ENCODE peak calls at places on chromosomes 1 and 21, in nine cellular contexts. I, G, M, Z, F, A, T, U and J are unnamed samples.

GRCh38 chr1:61318319-61319125 is 236.2 kb downstream of the NFIA start:
- DNase-seq in I (peak; percentile 29), G (peak; percentile 92), M (peak; percentile 19), Z (peak; percentile 49), F (no peak), A (peak; percentile 59), T (no peak), U (peak; percentile 91), J (no peak)

GRCh38 chr1:178540204-178540603 is 27.3 kb downstream of the TEX35 start:
- DNase-seq in I (no peak), G (no peak), M (no peak), Z (no peak), F (no peak), A (peak; percentile 8), T (no peak), U (no peak), J (no peak)

GRCh38 chr21:35467536-35467935 is 418.4 kb upstream of the RUNX1 start:
- DNase-seq in I (peak; percentile 26), G (no peak), M (no peak), Z (no peak), F (no peak), A (peak; percentile 54), T (no peak), U (no peak), J (no peak)

GRCh38 chr1:10657080-10657847 is 139.2 kb downstream of the CASZ1 start:
- DNase-seq in I (no peak), G (no peak), M (no peak), Z (no peak), F (no peak), A (no peak), T (no peak), U (no peak), J (no peak)

GRCh38 chr21:42308914-42309752 is 6.1 kb downstream of the TFF3 start:
- DNase-seq in I (no peak), G (no peak), M (no peak), Z (no peak), F (no peak), A (no peak), T (no peak), U (no peak), J (no peak)

GRCh38 chr21:33196956-33197374 is 32.8 kb upstream of the IFNAR2 start:
- DNase-seq in I (peak; percentile 32), G (peak; percentile 77), M (peak; percentile 50), Z (peak; percentile 61), F (peak; percentile 65), A (peak; percentile 62), T (no peak), U (peak; percentile 77), J (no peak)

GRCh38 chr1:234617986-234618725 is 8.2 kb upstream of the IRF2BP2 start:
- DNase-seq in I (no peak), G (peak; percentile 63), M (no peak), Z (no peak), F (no peak), A (peak; percentile 85), T (no peak), U (peak; percentile 89), J (no peak)

GRCh38 chr1:203327684-203328457 is 22.6 kb downstream of the BTG2 start:
- DNase-seq in I (no peak), G (peak; percentile 58), M (no peak), Z (peak; percentile 80), F (no peak), A (peak; percentile 53), T (no peak), U (peak; percentile 53), J (no peak)

GRCh38 chr1:11799099-11799498 is 6.7 kb downstream of the MTHFR start:
- DNase-seq in I (no peak), G (no peak), M (no peak), Z (no peak), F (no peak), A (no peak), T (no peak), U (no peak), J (no peak)

GRCh38 chr1:220300442-220301121 is 28.3 kb upstream of the RAB3GAP2 start:
- DNase-seq in I (peak; percentile 74), G (peak; percentile 94), M (peak; percentile 69), Z (peak; percentile 53), F (peak; percentile 52), A (peak; percentile 91), T (no peak), U (peak; percentile 98), J (no peak)

GRCh38 chr1:25148673-25149300 is 83.5 kb downstream of the SYF2 start:
- DNase-seq in I (no peak), G (peak; percentile 25), M (no peak), Z (no peak), F (no peak), A (no peak), T (no peak), U (peak; percentile 16), J (no peak)

GRCh38 chr21:42595281-42596187 is 57.9 kb upstream of the PDE9A start:
- DNase-seq in I (no peak), G (no peak), M (no peak), Z (no peak), F (no peak), A (no peak), T (no peak), U (no peak), J (no peak)

GRCh38 chr1:3988431-3988830 is 88.4 kb upstream of the C1orf174 start:
- DNase-seq in I (no peak), G (no peak), M (no peak), Z (no peak), F (no peak), A (no peak), T (no peak), U (no peak), J (peak; percentile 66)

GRCh38 chr1:164006621-164007020 is 552.4 kb upstream of the PBX1 start:
- DNase-seq in I (no peak), G (no peak), M (no peak), Z (no peak), F (no peak), A (no peak), T (no peak), U (no peak), J (no peak)

GRCh38 chr1:202516434-202516877 is 168.0 kb downstream of the PPP1R12B start:
- DNase-seq in I (no peak), G (no peak), M (no peak), Z (no peak), F (no peak), A (peak; percentile 57), T (no peak), U (no peak), J (no peak)

GRCh38 chr1:40612345-40612831 is 53.1 kb downstream of the RIMS3 start:
- DNase-seq in I (no peak), G (peak; percentile 77), M (peak; percentile 87), Z (peak; percentile 70), F (no peak), A (peak; percentile 52), T (peak; percentile 63), U (peak; percentile 79), J (no peak)

GRCh38 chr1:923131-923990 is at the start of gene SAMD11:
- DNase-seq in I (peak; percentile 62), G (peak; percentile 78), M (no peak), Z (peak; percentile 83), F (peak; percentile 86), A (peak; percentile 76), T (no peak), U (peak; percentile 77), J (no peak)

GRCh38 chr1:215890438-215890837 is 323.3 kb downstream of the KCTD3 start:
- DNase-seq in I (no peak), G (peak; percentile 6), M (no peak), Z (no peak), F (no peak), A (no peak), T (no peak), U (no peak), J (no peak)

GRCh38 chr1:93623875-93624274 is 57.8 kb downstream of the BCAR3 start:
- DNase-seq in I (peak; percentile 67), G (peak; percentile 82), M (peak; percentile 63), Z (no peak), F (no peak), A (peak; percentile 77), T (no peak), U (peak; percentile 80), J (no peak)

GRCh38 chr1:978069-978834 is 3.6 kb downstream of the PERM1 start:
- DNase-seq in I (no peak), G (no peak), M (no peak), Z (no peak), F (peak; percentile 33), A (no peak), T (no peak), U (no peak), J (no peak)

GRCh38 chr21:45152265-45152746 is 77.9 kb downstream of the ADARB1 start:
- DNase-seq in I (no peak), G (no peak), M (no peak), Z (peak; percentile 56), F (no peak), A (no peak), T (peak; percentile 60), U (no peak), J (no peak)

GRCh38 chr1:19330449-19331135 is 18.5 kb downstream of the SLC66A1 start:
- DNase-seq in I (no peak), G (no peak), M (no peak), Z (no peak), F (no peak), A (no peak), T (no peak), U (no peak), J (no peak)

GRCh38 chr1:26169201-26169600 is 438 bp upstream of the C1orf232 start:
- DNase-seq in I (no peak), G (no peak), M (no peak), Z (no peak), F (no peak), A (no peak), T (no peak), U (no peak), J (no peak)

GRCh38 chr1:67957026-67957425 is 93.4 kb downstream of the DIRAS3 start:
- DNase-seq in I (no peak), G (no peak), M (no peak), Z (peak; percentile 92), F (peak; percentile 44), A (peak; percentile 50), T (no peak), U (peak; percentile 40), J (no peak)

GRCh38 chr21:45142469-45142868 is 68.1 kb downstream of the ADARB1 start:
- DNase-seq in I (no peak), G (peak; percentile 70), M (peak; percentile 82), Z (no peak), F (peak; percentile 64), A (peak; percentile 84), T (no peak), U (peak; percentile 64), J (no peak)

GRCh38 chr1:47972864-47973437 is 24.2 kb downstream of the TRABD2B start:
- DNase-seq in I (no peak), G (no peak), M (no peak), Z (no peak), F (no peak), A (no peak), T (no peak), U (no peak), J (no peak)

GRCh38 chr1:118826669-118827068 is 161.5 kb downstream of the TBX15 start:
- DNase-seq in I (no peak), G (no peak), M (no peak), Z (no peak), F (no peak), A (no peak), T (no peak), U (no peak), J (no peak)

GRCh38 chr1:116472431-116472961 is 98.3 kb downstream of the CD58 start:
- DNase-seq in I (no peak), G (no peak), M (no peak), Z (no peak), F (no peak), A (peak; percentile 24), T (no peak), U (peak; percentile 40), J (no peak)

GRCh38 chr1:43206721-43207228 is 34.6 kb downstream of the CFAP57 start:
- DNase-seq in I (peak; percentile 85), G (peak; percentile 97), M (peak; percentile 64), Z (no peak), F (no peak), A (peak; percentile 98), T (no peak), U (peak; percentile 97), J (peak; percentile 79)

GRCh38 chr1:57770236-57770635 is 346.4 kb upstream of the DAB1 start:
- DNase-seq in I (no peak), G (no peak), M (no peak), Z (no peak), F (no peak), A (no peak), T (no peak), U (no peak), J (no peak)

GRCh38 chr1:16971330-16972209 is 8.8 kb downstream of the MFAP2 start:
- DNase-seq in I (peak; percentile 44), G (peak; percentile 72), M (no peak), Z (peak; percentile 42), F (peak; percentile 54), A (no peak), T (no peak), U (no peak), J (no peak)